ENCODE peak calls at places on chromosomes 11 and 22, in four cellular contexts. D, K, S and P are unnamed samples.

GRCh38 chr11:31655483-31655882 is 145.9 kb downstream of the ELP4 start:
- DNase-seq in D (no peak), K (no peak), S (peak), P (peak)

GRCh38 chr11:78100276-78101040 is 20.8 kb upstream of the NDUFC2 start:
- DNase-seq in K (no peak), D (no peak), S (no peak), P (no peak)

GRCh38 chr11:43579171-43579918 is 101.2 kb upstream of the HSD17B12 start:
- DNase-seq in D (peak), K (peak), S (no peak), P (no peak)

GRCh38 chr11:123707606-123708205 is 33.8 kb downstream of the ZNF202 start:
- DNase-seq in S (peak), D (peak), K (peak), P (peak)

GRCh38 chr11:95925011-95925410 is 1.1 kb upstream of the MTMR2 start:
- DNase-seq in S (peak), K (no peak), D (peak), P (peak)

GRCh38 chr11:20088368-20089260 is 71.7 kb downstream of the DBX1 start:
- DNase-seq in K (no peak), D (no peak), S (no peak), P (no peak)

GRCh38 chr11:105968021-105968697 is 53.9 kb downstream of the MSANTD4 start:
- DNase-seq in S (no peak), K (no peak), D (no peak), P (no peak)

GRCh38 chr11:123061403-123062157 is at the start of gene HSPA8:
- DNase-seq in S (peak), D (peak), K (peak), P (no peak)

GRCh38 chr22:32951807-32952153 is 106.4 kb downstream of the SYN3 start:
- DNase-seq in K (peak), D (no peak), S (no peak), P (no peak)

GRCh38 chr11:818396-819128 is at the start of gene PNPLA2:
- DNase-seq in S (peak), D (no peak), K (no peak), P (no peak)

GRCh38 chr22:23204541-23205157 is 24.3 kb downstream of the BCR start:
- DNase-seq in D (no peak), S (no peak), K (peak), P (no peak)

GRCh38 chr11:115084191-115084590 is 405.9 kb downstream of the NXPE2 start:
- DNase-seq in K (no peak), D (no peak), S (no peak), P (no peak)

GRCh38 chr11:33454264-33454663 is 197.1 kb downstream of the HIPK3 start:
- DNase-seq in D (no peak), S (no peak), K (peak), P (no peak)

GRCh38 chr22:41910599-41911291 is 4.1 kb downstream of the SHISA8 start:
- DNase-seq in D (no peak), K (peak), S (no peak), P (no peak)

GRCh38 chr11:21814169-21814568 is 378.7 kb upstream of the ANO5 start:
- DNase-seq in K (no peak), D (no peak), S (peak), P (no peak)

GRCh38 chr11:47425611-47426010 is 628 bp downstream of the PSMC3 start:
- DNase-seq in K (no peak), S (no peak), D (no peak), P (no peak)

GRCh38 chr11:19889531-19889930 is 176.9 kb downstream of the NAV2 start:
- DNase-seq in D (no peak), K (no peak), S (no peak), P (no peak)

GRCh38 chr11:79237676-79238075 is 203.2 kb downstream of the TENM4 start:
- DNase-seq in S (no peak), K (no peak), D (no peak), P (no peak)

GRCh38 chr22:39309881-39310714 is 9.3 kb downstream of the RPL3 start:
- DNase-seq in S (no peak), K (no peak), D (no peak), P (no peak)
- TF ChIP-seq ELF1 in S (no peak), K (no peak), D (no peak), P (no peak)

GRCh38 chr22:40189979-40190378 is 12.3 kb downstream of the TNRC6B start:
- DNase-seq in K (no peak), S (no peak), D (no peak), P (no peak)
- TF ChIP-seq ELF1 in K (no peak), S (no peak), D (no peak), P (no peak)

DNA sequence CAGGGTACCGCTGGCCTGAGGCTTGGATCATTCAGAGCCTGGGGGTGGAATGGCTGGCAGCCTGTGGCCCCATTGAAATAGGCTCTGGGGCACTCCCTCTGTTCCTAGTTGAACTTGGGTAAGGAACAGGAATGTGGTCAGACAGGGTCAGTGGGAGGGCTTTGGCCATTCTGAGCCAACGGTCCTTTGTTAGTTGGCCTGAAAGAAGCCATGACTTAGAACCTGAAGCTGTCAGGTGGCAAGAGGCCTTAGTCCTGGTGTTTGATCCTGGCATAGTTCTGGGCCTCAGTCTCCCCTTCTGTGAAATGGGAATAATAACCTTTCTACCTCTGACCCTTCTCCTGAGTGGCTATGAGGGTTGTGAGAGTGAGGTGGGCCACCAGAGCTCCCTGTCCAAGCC is 8.3 kb downstream of the PGAP2 start:
- DNase-seq in S (no peak), D (no peak), K (no peak), P (no peak)
- TF ChIP-seq ELF1 in S (no peak), D (no peak), K (no peak), P (no peak)

DNA sequence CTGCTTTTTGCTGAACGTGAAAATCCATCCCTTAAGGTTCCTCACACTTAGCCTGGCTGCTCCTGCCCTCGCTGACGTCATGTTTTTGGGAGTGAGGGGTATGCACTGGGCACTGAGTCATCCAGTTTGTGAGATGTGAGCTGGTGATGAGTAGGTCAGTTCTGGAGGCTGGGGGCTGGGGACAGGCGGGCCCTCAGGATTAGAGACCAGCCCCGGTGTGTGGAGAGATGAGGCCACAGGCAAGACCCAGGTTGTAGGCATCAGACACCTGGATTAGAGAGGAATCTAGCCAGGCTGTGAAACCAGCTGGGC is 9.2 kb downstream of the KCNC1 start:
- DNase-seq in K (no peak), D (no peak), S (no peak), P (no peak)
- TF ChIP-seq ELF1 in K (no peak), D (no peak), S (no peak), P (no peak)

GRCh38 chr22:44094751-44095302 is 70.7 kb downstream of the PARVB start:
- DNase-seq in D (no peak), S (no peak), K (no peak), P (no peak)
- TF ChIP-seq ELF1 in D (no peak), S (no peak), K (no peak), P (no peak)

DNA sequence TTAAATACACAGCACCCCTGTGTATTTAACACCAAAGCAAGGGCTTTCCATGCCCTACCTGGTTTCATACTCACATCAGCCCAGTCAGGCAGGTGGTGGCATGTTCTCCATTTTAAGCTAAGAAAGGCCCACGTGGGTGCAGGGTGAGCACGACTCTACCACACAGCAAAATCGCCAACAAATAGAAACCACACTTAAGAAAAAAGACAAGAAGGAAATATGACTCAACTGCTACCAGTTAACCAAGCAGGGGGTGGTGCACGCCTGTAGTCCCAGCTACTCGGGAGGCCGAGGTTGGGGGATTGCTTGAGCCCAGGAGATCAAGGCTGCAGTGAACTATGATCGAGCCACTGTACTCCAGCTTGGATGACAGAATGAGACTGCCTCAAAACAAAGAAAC is 35.2 kb upstream of the TFIP11 start:
- DNase-seq in S (no peak), D (no peak), K (no peak), P (no peak)
- TF ChIP-seq ELF1 in S (no peak), D (no peak), K (no peak), P (no peak)